ENCODE peak calls at places on chromosomes 13 and 19, in ten cellular contexts. J is neural crest cell; T is adipocyte; V is LoVo; I is Calu3; M is RWPE1; P is cortex of kidney; K is activated gamma-delta T cell treated with anti-CD3 and anti-CD28 coated beads, Interleukin-2, amount 50 U/mL, for 16 hours; A is left ventricle myocardium inferior; B is tibial artery. D is an unnamed sample.

GRCh38 chr13:85498774-85499173 is 300.4 kb downstream of the SLITRK6 start:
- DNase-seq in J (no peak), M (no peak), P (no peak), K (no peak), V (no peak), A (no peak), T (no peak), I (no peak), B (no peak), D (no peak)

GRCh38 chr19:6730153-6730804 is 7.1 kb downstream of the GPR108 start:
- DNase-seq in B (no peak), M (no peak), T (no peak), V (no peak), A (no peak), K (no peak), I (no peak), P (no peak), J (no peak), D (peak; percentile 74)

GRCh38 chr13:21435710-21436151 is 23.4 kb downstream of the ZDHHC20 start:
- DNase-seq in K (peak; percentile 13), A (peak; percentile 31), M (peak; percentile 76), B (peak; percentile 68), T (peak; percentile 66), J (no peak), V (peak; percentile 69), P (no peak), I (peak; percentile 54), D (no peak)

GRCh38 chr19:7213628-7214328 is 80.4 kb downstream of the INSR start:
- DNase-seq in K (no peak), M (no peak), B (no peak), J (no peak), A (no peak), P (no peak), V (no peak), I (no peak), T (no peak), D (no peak)

GRCh38 chr19:31538879-31539278 is 189.6 kb upstream of the TSHZ3 start:
- DNase-seq in K (no peak), J (no peak), M (no peak), B (no peak), V (no peak), A (no peak), P (no peak), I (no peak), T (no peak), D (no peak)

GRCh38 chr13:50866817-50867640 is 23.5 kb upstream of the DLEU7 start:
- DNase-seq in I (no peak), K (no peak), P (no peak), B (no peak), M (no peak), V (no peak), A (no peak), J (no peak), T (no peak), D (no peak)

GRCh38 chr13:113023217-113023597 is 54.2 kb downstream of the MCF2L start:
- DNase-seq in V (no peak), A (peak; percentile 36), T (no peak), J (peak; percentile 58), M (no peak), I (no peak), B (no peak), K (no peak), P (no peak), D (no peak)

GRCh38 chr19:45442927-45443461 is 19.3 kb upstream of the ERCC1 start:
- DNase-seq in B (peak; percentile 80), K (no peak), V (no peak), T (peak; percentile 66), J (peak; percentile 24), M (no peak), A (peak; percentile 46), I (peak; percentile 48), P (no peak), D (peak; percentile 68)

GRCh38 chr13:53200498-53201453 is 172.2 kb downstream of the OLFM4 start:
- DNase-seq in K (no peak), B (no peak), I (no peak), P (no peak), T (peak; percentile 4), M (peak; percentile 20), V (no peak), J (peak; percentile 87), A (peak; percentile 23), D (peak; percentile 94)

GRCh38 chr19:58059003-58059671 is at the start of gene ZNF135:
- DNase-seq in A (peak; percentile 93), J (peak; percentile 70), B (peak; percentile 94), T (peak; percentile 78), M (peak; percentile 26), I (no peak), K (peak; percentile 45), V (no peak), P (peak; percentile 57), D (peak; percentile 98)

GRCh38 chr19:34461375-34462100 is 20.0 kb upstream of the WTIP start:
- DNase-seq in M (no peak), I (no peak), A (no peak), P (no peak), T (peak; percentile 23), V (no peak), J (no peak), K (no peak), B (no peak), D (no peak)

GRCh38 chr19:336067-336614 is 8.5 kb downstream of the MIER2 start:
- DNase-seq in A (no peak), B (no peak), T (no peak), V (no peak), I (no peak), K (no peak), M (no peak), J (no peak), P (no peak), D (no peak)

GRCh38 chr13:48478401-48478800 is 54.5 kb downstream of the RCBTB2 start:
- DNase-seq in I (no peak), A (no peak), V (no peak), P (no peak), T (peak; percentile 72), B (no peak), K (no peak), J (peak; percentile 20), M (no peak), D (peak; percentile 36)

GRCh38 chr13:25659091-25659502 is 287.3 kb downstream of the ATP8A2 start:
- DNase-seq in B (no peak), T (peak; percentile 4), P (no peak), M (no peak), K (no peak), V (no peak), I (no peak), A (no peak), J (no peak), D (peak; percentile 68)

GRCh38 chr13:108777421-108778420 is 148.3 kb downstream of the MYO16 start:
- DNase-seq in K (no peak), I (no peak), A (no peak), M (no peak), V (peak; percentile 13), B (no peak), P (no peak), J (no peak), T (no peak), D (peak; percentile 60)

GRCh38 chr13:44449999-44450821 is 76.6 kb downstream of the SERP2 start:
- DNase-seq in B (no peak), I (peak; percentile 40), A (no peak), K (no peak), T (no peak), J (no peak), V (no peak), M (peak; percentile 68), P (no peak), D (no peak)

GRCh38 chr13:42246541-42246940 is 25.4 kb upstream of the AKAP11 start:
- DNase-seq in I (no peak), B (no peak), K (no peak), J (no peak), P (no peak), M (no peak), T (no peak), V (no peak), A (no peak), D (no peak)

GRCh38 chr19:21586341-21587116 is 81.1 kb downstream of the ZNF429 start:
- DNase-seq in I (no peak), T (no peak), B (no peak), V (no peak), K (no peak), M (no peak), P (no peak), A (peak; percentile 36), J (peak; percentile 10), D (peak; percentile 63)

GRCh38 chr19:15427350-15427700 is 8.5 kb upstream of the AKAP8L start:
- DNase-seq in V (no peak), P (no peak), B (no peak), T (no peak), J (no peak), M (no peak), K (no peak), A (no peak), I (no peak), D (no peak)

GRCh38 chr19:53813996-53814395 is 10.1 kb downstream of the NLRP12 start:
- DNase-seq in A (no peak), B (no peak), V (no peak), I (no peak), K (no peak), J (no peak), P (no peak), M (no peak), T (no peak), D (no peak)

D was measured in left kidney.